ENCODE peak calls at places on chromosomes 5 and 9, in four cellular contexts. K is IMR-90; Q is CD4-positive, CD25-positive, alpha-beta regulatory T cell; B is OCI-LY7. Y is an unnamed sample.
A peak's percentile ranks its signal among the peaks of the same experiment; 100 is the strongest.

GRCh38 chr5:139908749-139909148 is 113.1 kb downstream of the PSD2 start:
- DNase-seq in K (no peak), Q (no peak), B (no peak), Y (no peak)

GRCh38 chr5:179168636-179169035 is 108.5 kb downstream of the ZNF354C start:
- DNase-seq in K (no peak), Q (no peak), B (no peak), Y (no peak)

GRCh38 chr5:179892255-179892654 is 15.4 kb downstream of the TBC1D9B start:
- DNase-seq in K (no peak), Q (no peak), B (no peak), Y (no peak)

GRCh38 chr9:134156564-134157377 is 7.6 kb downstream of the RNU6ATAC start:
- DNase-seq in K (no peak), Q (no peak), B (no peak), Y (no peak)

GRCh38 chr9:104881991-104882555 is 45.9 kb downstream of the ABCA1 start:
- DNase-seq in K (no peak), Q (no peak), B (no peak), Y (no peak)

GRCh38 chr5:26482817-26483375 is 555.5 kb downstream of the CDH9 start:
- DNase-seq in K (no peak), Q (no peak), B (peak; percentile 24), Y (no peak)

GRCh38 chr5:106397700-106398099 is 1273.0 kb downstream of the EFNA5 start:
- DNase-seq in K (peak; percentile 98), Q (no peak), B (no peak), Y (no peak)

GRCh38 chr5:179128976-179129375 is 68.8 kb downstream of the ZNF354C start:
- DNase-seq in K (no peak), Q (no peak), B (no peak), Y (no peak)

GRCh38 chr9:107188376-107188775 is 94.7 kb upstream of the RAD23B start:
- DNase-seq in K (no peak), Q (no peak), B (no peak), Y (no peak)

GRCh38 chr5:175696139-175696854 is 38.4 kb downstream of the HRH2 start:
- DNase-seq in K (no peak), Q (peak; percentile 66), B (peak; percentile 44), Y (no peak)

GRCh38 chr5:93677344-93678021 is 63.9 kb downstream of the POU5F2 start:
- DNase-seq in K (peak; percentile 95), Q (no peak), B (no peak), Y (no peak)

GRCh38 chr5:45578270-45578669 is 117.9 kb downstream of the HCN1 start:
- DNase-seq in K (no peak), Q (no peak), B (no peak), Y (no peak)

GRCh38 chr9:106864533-106865143 is 1.7 kb downstream of the ZNF462 start:
- DNase-seq in K (peak; percentile 43), Q (no peak), B (no peak), Y (no peak)

GRCh38 chr9:136092741-136093140 is 2.3 kb downstream of the NACC2 start:
- DNase-seq in K (no peak), Q (no peak), B (no peak), Y (no peak)

GRCh38 chr5:96823900-96824351 is 16.2 kb upstream of the ERAP1 start:
- DNase-seq in K (peak; percentile 87), Q (no peak), B (no peak), Y (no peak)

GRCh38 chr9:132183134-132183533 is 21.3 kb downstream of the NTNG2 start:
- DNase-seq in K (no peak), Q (no peak), B (no peak), Y (no peak)

GRCh38 chr9:121196389-121196788 is 5.3 kb downstream of the RAB14 start:
- DNase-seq in K (no peak), Q (no peak), B (no peak), Y (no peak)

GRCh38 chr5:74988273-74988983 is 63.9 kb downstream of the GCNT4 start:
- DNase-seq in K (no peak), Q (no peak), B (no peak), Y (no peak)

GRCh38 chr5:141476132-141476909 is 555 bp downstream of the PCDHGC3 start:
- DNase-seq in K (peak; percentile 85), Q (no peak), B (peak; percentile 43), Y (no peak)

GRCh38 chr5:31534527-31535046 is 2.5 kb downstream of the C5orf22 start:
- DNase-seq in K (no peak), Q (no peak), B (no peak), Y (no peak)

GRCh38 chr5:31531888-31532710 is at the start of the genes C5orf22 and DROSHA:
- DNase-seq in K (peak; percentile 95), Q (peak; percentile 88), B (peak; percentile 96), Y (peak; percentile 59)

GRCh38 chr5:31530541-31531265 is 1.2 kb downstream of the DROSHA start:
- DNase-seq in K (no peak), Q (no peak), B (peak; percentile 8), Y (no peak)

GRCh38 chr5:31536873-31537272 is 4.8 kb downstream of the C5orf22 start:
- DNase-seq in K (no peak), Q (no peak), B (no peak), Y (no peak)

GRCh38 chr5:31531543-31531887 is 378 bp downstream of the DROSHA start:
- DNase-seq in K (no peak), Q (no peak), B (peak; percentile 37), Y (no peak)
- H3K36me3 ChIP-seq in K (peaks cover 20% of the 10 kb centered on the region), Q (peaks cover 36% of the 10 kb centered on the region), B (peaks cover 57% of the 10 kb centered on the region), Y (peaks cover 12% of the 10 kb centered on the region)

GRCh38 chr9:13974891-13975290 is 339.1 kb downstream of the NFIB start:
- DNase-seq in K (no peak), Q (no peak), B (no peak), Y (no peak)
- H3K4me1 ChIP-seq in K (no peaks in the 10 kb centered on the region), Q (no peaks in the 10 kb centered on the region), B (no peaks in the 10 kb centered on the region), Y (no peaks in the 10 kb centered on the region)

DNA sequence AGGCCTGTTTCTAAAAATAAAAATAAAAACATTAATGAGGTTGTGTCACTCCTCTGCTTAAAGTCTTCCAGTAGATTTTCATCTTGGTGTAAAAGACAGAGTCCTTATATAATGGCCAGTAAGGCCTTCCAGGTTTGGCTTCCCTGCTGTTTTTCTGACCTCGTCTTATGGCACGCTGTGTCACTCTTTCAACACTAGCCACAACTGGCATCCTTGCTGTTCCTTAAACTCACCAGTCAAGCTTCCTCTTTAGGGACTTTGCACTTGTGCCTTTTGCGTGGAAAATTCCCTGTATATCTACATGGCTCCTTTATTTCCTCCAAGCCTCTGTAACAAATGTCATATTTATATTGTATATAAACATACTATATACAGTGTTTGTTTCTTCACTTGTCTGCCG is 4.6 kb downstream of the DDX46 start:
- DNase-seq in K (no peak), Q (no peak), B (no peak), Y (no peak)
- H3K36me3 ChIP-seq in K (peaks cover 25% of the 10 kb centered on the region), Q (peaks cover 46% of the 10 kb centered on the region), B (peaks cover 61% of the 10 kb centered on the region), Y (peaks cover 4% of the 10 kb centered on the region)

GRCh38 chr9:123757547-123757946 is 172.4 kb downstream of the DENND1A start:
- DNase-seq in K (no peak), Q (no peak), B (no peak), Y (no peak)
- H3K4me1 ChIP-seq in K (peaks cover 7% of the 10 kb centered on the region), Q (no peaks in the 10 kb centered on the region), B (no peaks in the 10 kb centered on the region), Y (peaks cover 7% of the 10 kb centered on the region)

DNA sequence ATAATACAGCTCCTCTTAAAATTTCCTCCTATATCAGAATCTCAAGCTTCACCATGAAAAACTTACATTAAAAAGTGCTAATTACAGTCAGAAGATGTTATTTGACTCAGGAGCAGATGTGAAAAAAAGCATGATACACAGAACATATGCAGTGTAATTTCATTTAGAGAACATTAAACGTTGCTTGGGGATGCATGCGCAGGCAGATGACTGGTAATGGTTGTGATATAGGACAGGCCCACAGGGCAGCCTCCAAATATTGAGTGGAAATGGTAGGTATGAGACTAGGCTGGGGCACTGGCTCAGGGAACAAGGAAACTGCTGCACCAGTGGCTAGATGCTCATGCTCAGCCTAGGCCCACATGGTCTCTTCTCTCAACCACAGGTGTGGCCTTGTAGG is 69.7 kb downstream of the IARS1 start:
- DNase-seq in K (no peak), Q (no peak), B (no peak), Y (no peak)
- H3K36me3 ChIP-seq in K (peaks cover 57% of the 10 kb centered on the region), Q (peaks cover 70% of the 10 kb centered on the region), B (peaks cover 73% of the 10 kb centered on the region), Y (peaks cover 15% of the 10 kb centered on the region)

GRCh38 chr9:72949918-72950325 is 2.9 kb downstream of the ALDH1A1 start:
- DNase-seq in K (no peak), Q (no peak), B (no peak), Y (no peak)
- H3K4me1 ChIP-seq in K (no peaks in the 10 kb centered on the region), Q (no peaks in the 10 kb centered on the region), B (peaks cover 11% of the 10 kb centered on the region), Y (no peaks in the 10 kb centered on the region)

GRCh38 chr5:908172-908571 is 15.5 kb downstream of the TRIP13 start:
- DNase-seq in K (no peak), Q (no peak), B (no peak), Y (no peak)
- H3K36me3 ChIP-seq in K (peaks cover 19% of the 10 kb centered on the region), Q (no peaks in the 10 kb centered on the region), B (peaks cover 88% of the 10 kb centered on the region), Y (no peaks in the 10 kb centered on the region)

GRCh38 chr9:95679874-95680273 is 163.1 kb upstream of the PTCH1 start:
- DNase-seq in K (no peak), Q (no peak), B (no peak), Y (no peak)
- H3K4me1 ChIP-seq in K (no peaks in the 10 kb centered on the region), Q (no peaks in the 10 kb centered on the region), B (no peaks in the 10 kb centered on the region), Y (no peaks in the 10 kb centered on the region)

Y was measured in esophagus squamous epithelium.